ENCODE peak calls at places on chromosomes 13 and 19, in eight cellular contexts. One of them, this sample, is unnamed.

GRCh38 chr13:66859934-66860867 is 369.9 kb downstream of the PCDH9 start:
- DNase-seq in EH: no peak
- DNase-seq in stimulated activated CD8-positive, alpha-beta memory T cell treated with anti-CD3 and anti-CD28 coated beads, Interleukin-15, amount 100 ng/mL, for 24 hours: no peak
- DNase-seq in ACHN: no peak
- DNase-seq in T47D: no peak
- DNase-seq in Daoy: no peak
- DNase-seq in uterus: no peak
- DNase-seq in astrocyte of the spinal cord: no peak
- DNase-seq in this sample: no peak

GRCh38 chr19:50906217-50906616 is 5.0 kb downstream of the KLK4 start:
- DNase-seq in T47D: no peak
- DNase-seq in stimulated activated CD8-positive, alpha-beta memory T cell treated with anti-CD3 and anti-CD28 coated beads, Interleukin-15, amount 100 ng/mL, for 24 hours: peak; percentile 20
- DNase-seq in EH: peak; percentile 6
- DNase-seq in uterus: no peak
- DNase-seq in Daoy: peak; percentile 58
- DNase-seq in astrocyte of the spinal cord: no peak
- DNase-seq in ACHN: peak; percentile 40
- DNase-seq in this sample: no peak

GRCh38 chr19:45472557-45473365 is 5.0 kb downstream of the FOSB start:
- DNase-seq in ACHN: no peak
- DNase-seq in astrocyte of the spinal cord: peak; percentile 18
- DNase-seq in uterus: no peak
- DNase-seq in stimulated activated CD8-positive, alpha-beta memory T cell treated with anti-CD3 and anti-CD28 coated beads, Interleukin-15, amount 100 ng/mL, for 24 hours: no peak
- DNase-seq in EH: no peak
- DNase-seq in Daoy: no peak
- DNase-seq in T47D: no peak
- DNase-seq in this sample: no peak

GRCh38 chr19:41694196-41694595 is 6.1 kb upstream of the CEACAM7 start:
- DNase-seq in Daoy: no peak
- DNase-seq in ACHN: no peak
- DNase-seq in stimulated activated CD8-positive, alpha-beta memory T cell treated with anti-CD3 and anti-CD28 coated beads, Interleukin-15, amount 100 ng/mL, for 24 hours: no peak
- DNase-seq in EH: no peak
- DNase-seq in uterus: no peak
- DNase-seq in astrocyte of the spinal cord: no peak
- DNase-seq in T47D: no peak
- DNase-seq in this sample: no peak

GRCh38 chr19:18291019-18291524 is 9.7 kb upstream of the JUND start:
- DNase-seq in Daoy: no peak
- DNase-seq in ACHN: no peak
- DNase-seq in T47D: no peak
- DNase-seq in uterus: peak; percentile 57
- DNase-seq in astrocyte of the spinal cord: no peak
- DNase-seq in EH: no peak
- DNase-seq in stimulated activated CD8-positive, alpha-beta memory T cell treated with anti-CD3 and anti-CD28 coated beads, Interleukin-15, amount 100 ng/mL, for 24 hours: no peak
- DNase-seq in this sample: no peak

GRCh38 chr13:40776681-40777165 is 5.7 kb upstream of the MRPS31 start:
- DNase-seq in EH: peak; percentile 85
- DNase-seq in ACHN: no peak
- DNase-seq in Daoy: peak; percentile 27
- DNase-seq in uterus: no peak
- DNase-seq in T47D: no peak
- DNase-seq in stimulated activated CD8-positive, alpha-beta memory T cell treated with anti-CD3 and anti-CD28 coated beads, Interleukin-15, amount 100 ng/mL, for 24 hours: no peak
- DNase-seq in astrocyte of the spinal cord: peak; percentile 40
- DNase-seq in this sample: peak; percentile 49

GRCh38 chr19:11535792-11536595 is 2.7 kb upstream of the CNN1 start:
- DNase-seq in ACHN: peak; percentile 86
- DNase-seq in T47D: peak; percentile 75
- DNase-seq in uterus: peak; percentile 94
- DNase-seq in Daoy: peak; percentile 94
- DNase-seq in astrocyte of the spinal cord: peak; percentile 92
- DNase-seq in EH: peak; percentile 89
- DNase-seq in stimulated activated CD8-positive, alpha-beta memory T cell treated with anti-CD3 and anti-CD28 coated beads, Interleukin-15, amount 100 ng/mL, for 24 hours: peak; percentile 79
- DNase-seq in this sample: peak; percentile 73

GRCh38 chr19:5397804-5398692 is 57.2 kb upstream of the ZNRF4 start:
- DNase-seq in T47D: no peak
- DNase-seq in astrocyte of the spinal cord: no peak
- DNase-seq in EH: peak; percentile 26
- DNase-seq in stimulated activated CD8-positive, alpha-beta memory T cell treated with anti-CD3 and anti-CD28 coated beads, Interleukin-15, amount 100 ng/mL, for 24 hours: no peak
- DNase-seq in uterus: no peak
- DNase-seq in ACHN: no peak
- DNase-seq in Daoy: peak; percentile 29
- DNase-seq in this sample: no peak

GRCh38 chr19:30118760-30119159 is 176.7 kb downstream of the URI1 start:
- DNase-seq in T47D: no peak
- DNase-seq in uterus: no peak
- DNase-seq in ACHN: no peak
- DNase-seq in EH: no peak
- DNase-seq in stimulated activated CD8-positive, alpha-beta memory T cell treated with anti-CD3 and anti-CD28 coated beads, Interleukin-15, amount 100 ng/mL, for 24 hours: no peak
- DNase-seq in Daoy: no peak
- DNase-seq in astrocyte of the spinal cord: no peak
- DNase-seq in this sample: no peak

GRCh38 chr13:73702419-73703071 is 431.7 kb downstream of the KLF12 start:
- DNase-seq in T47D: no peak
- DNase-seq in astrocyte of the spinal cord: no peak
- DNase-seq in ACHN: no peak
- DNase-seq in uterus: no peak
- DNase-seq in Daoy: no peak
- DNase-seq in stimulated activated CD8-positive, alpha-beta memory T cell treated with anti-CD3 and anti-CD28 coated beads, Interleukin-15, amount 100 ng/mL, for 24 hours: no peak
- DNase-seq in EH: no peak
- DNase-seq in this sample: no peak

GRCh38 chr13:52879950-52880650 is 31.7 kb upstream of the PCDH8 start:
- DNase-seq in astrocyte of the spinal cord: no peak
- DNase-seq in T47D: no peak
- DNase-seq in stimulated activated CD8-positive, alpha-beta memory T cell treated with anti-CD3 and anti-CD28 coated beads, Interleukin-15, amount 100 ng/mL, for 24 hours: no peak
- DNase-seq in ACHN: no peak
- DNase-seq in EH: no peak
- DNase-seq in Daoy: no peak
- DNase-seq in uterus: no peak
- DNase-seq in this sample: no peak

GRCh38 chr13:45473627-45474026 is 8.9 kb downstream of the COG3 start:
- DNase-seq in astrocyte of the spinal cord: no peak
- DNase-seq in ACHN: peak; percentile 4
- DNase-seq in Daoy: no peak
- DNase-seq in T47D: no peak
- DNase-seq in stimulated activated CD8-positive, alpha-beta memory T cell treated with anti-CD3 and anti-CD28 coated beads, Interleukin-15, amount 100 ng/mL, for 24 hours: no peak
- DNase-seq in EH: no peak
- DNase-seq in uterus: no peak
- DNase-seq in this sample: no peak

GRCh38 chr19:55679343-55680257 is 4.6 kb downstream of the EPN1 start:
- DNase-seq in uterus: no peak
- DNase-seq in ACHN: peak; percentile 47
- DNase-seq in stimulated activated CD8-positive, alpha-beta memory T cell treated with anti-CD3 and anti-CD28 coated beads, Interleukin-15, amount 100 ng/mL, for 24 hours: no peak
- DNase-seq in T47D: no peak
- DNase-seq in astrocyte of the spinal cord: no peak
- DNase-seq in EH: peak; percentile 27
- DNase-seq in Daoy: no peak
- DNase-seq in this sample: no peak

GRCh38 chr19:5903054-5903501 is 512 bp downstream of the NDUFA11 start:
- DNase-seq in uterus: no peak
- DNase-seq in ACHN: peak; percentile 38
- DNase-seq in Daoy: peak; percentile 55
- DNase-seq in stimulated activated CD8-positive, alpha-beta memory T cell treated with anti-CD3 and anti-CD28 coated beads, Interleukin-15, amount 100 ng/mL, for 24 hours: no peak
- DNase-seq in T47D: no peak
- DNase-seq in EH: peak; percentile 69
- DNase-seq in astrocyte of the spinal cord: no peak
- DNase-seq in this sample: no peak

GRCh38 chr19:4633140-4633967 is 6.0 kb upstream of the TNFAIP8L1 start:
- DNase-seq in stimulated activated CD8-positive, alpha-beta memory T cell treated with anti-CD3 and anti-CD28 coated beads, Interleukin-15, amount 100 ng/mL, for 24 hours: no peak
- DNase-seq in EH: peak; percentile 71
- DNase-seq in Daoy: peak; percentile 96
- DNase-seq in uterus: no peak
- DNase-seq in astrocyte of the spinal cord: peak; percentile 78
- DNase-seq in T47D: no peak
- DNase-seq in ACHN: peak; percentile 87
- DNase-seq in this sample: no peak

GRCh38 chr13:44171861-44172260 is 201.8 kb upstream of the SERP2 start:
- DNase-seq in EH: no peak
- DNase-seq in T47D: no peak
- DNase-seq in uterus: no peak
- DNase-seq in ACHN: no peak
- DNase-seq in astrocyte of the spinal cord: no peak
- DNase-seq in stimulated activated CD8-positive, alpha-beta memory T cell treated with anti-CD3 and anti-CD28 coated beads, Interleukin-15, amount 100 ng/mL, for 24 hours: no peak
- DNase-seq in Daoy: no peak
- DNase-seq in this sample: no peak

GRCh38 chr13:100977841-100978240 is 303.2 kb upstream of the TMTC4 start:
- DNase-seq in EH: no peak
- DNase-seq in ACHN: no peak
- DNase-seq in T47D: no peak
- DNase-seq in uterus: no peak
- DNase-seq in Daoy: no peak
- DNase-seq in astrocyte of the spinal cord: no peak
- DNase-seq in stimulated activated CD8-positive, alpha-beta memory T cell treated with anti-CD3 and anti-CD28 coated beads, Interleukin-15, amount 100 ng/mL, for 24 hours: no peak
- DNase-seq in this sample: no peak

GRCh38 chr13:25733061-25733491 is 318.7 kb downstream of the SHISA2 start:
- DNase-seq in ACHN: peak; percentile 86
- DNase-seq in T47D: no peak
- DNase-seq in stimulated activated CD8-positive, alpha-beta memory T cell treated with anti-CD3 and anti-CD28 coated beads, Interleukin-15, amount 100 ng/mL, for 24 hours: no peak
- DNase-seq in EH: peak; percentile 41
- DNase-seq in Daoy: peak; percentile 62
- DNase-seq in astrocyte of the spinal cord: peak; percentile 89
- DNase-seq in uterus: no peak
- DNase-seq in this sample: no peak

GRCh38 chr13:99516153-99516929 is 15.1 kb downstream of the TM9SF2 start:
- DNase-seq in stimulated activated CD8-positive, alpha-beta memory T cell treated with anti-CD3 and anti-CD28 coated beads, Interleukin-15, amount 100 ng/mL, for 24 hours: no peak
- DNase-seq in ACHN: no peak
- DNase-seq in EH: no peak
- DNase-seq in uterus: no peak
- DNase-seq in Daoy: no peak
- DNase-seq in astrocyte of the spinal cord: no peak
- DNase-seq in T47D: no peak
- DNase-seq in this sample: no peak

GRCh38 chr19:18741566-18742121 is 49.5 kb downstream of the COMP start:
- DNase-seq in T47D: peak; percentile 33
- DNase-seq in ACHN: no peak
- DNase-seq in stimulated activated CD8-positive, alpha-beta memory T cell treated with anti-CD3 and anti-CD28 coated beads, Interleukin-15, amount 100 ng/mL, for 24 hours: no peak
- DNase-seq in uterus: peak; percentile 36
- DNase-seq in Daoy: no peak
- DNase-seq in EH: no peak
- DNase-seq in astrocyte of the spinal cord: no peak
- DNase-seq in this sample: no peak

GRCh38 chr19:14411161-14411560 is 8.0 kb downstream of the DDX39A start:
- DNase-seq in ACHN: no peak
- DNase-seq in astrocyte of the spinal cord: no peak
- DNase-seq in T47D: no peak
- DNase-seq in uterus: no peak
- DNase-seq in EH: no peak
- DNase-seq in Daoy: no peak
- DNase-seq in stimulated activated CD8-positive, alpha-beta memory T cell treated with anti-CD3 and anti-CD28 coated beads, Interleukin-15, amount 100 ng/mL, for 24 hours: no peak
- DNase-seq in this sample: no peak

GRCh38 chr13:38979891-38980627 is 10.6 kb downstream of the STOML3 start:
- DNase-seq in Daoy: no peak
- DNase-seq in EH: no peak
- DNase-seq in T47D: no peak
- DNase-seq in uterus: peak; percentile 19
- DNase-seq in stimulated activated CD8-positive, alpha-beta memory T cell treated with anti-CD3 and anti-CD28 coated beads, Interleukin-15, amount 100 ng/mL, for 24 hours: no peak
- DNase-seq in ACHN: no peak
- DNase-seq in astrocyte of the spinal cord: no peak
- DNase-seq in this sample: no peak

GRCh38 chr19:21028969-21029268 is 8.5 kb downstream of the ZNF430 start:
- DNase-seq in Daoy: no peak
- DNase-seq in EH: no peak
- DNase-seq in stimulated activated CD8-positive, alpha-beta memory T cell treated with anti-CD3 and anti-CD28 coated beads, Interleukin-15, amount 100 ng/mL, for 24 hours: no peak
- DNase-seq in ACHN: no peak
- DNase-seq in uterus: no peak
- DNase-seq in T47D: no peak
- DNase-seq in astrocyte of the spinal cord: peak; percentile 48
- DNase-seq in this sample: no peak

GRCh38 chr19:310141-310651 is 19.0 kb upstream of the PLPP2 start:
- DNase-seq in uterus: peak; percentile 24
- DNase-seq in ACHN: no peak
- DNase-seq in astrocyte of the spinal cord: peak; percentile 74
- DNase-seq in EH: no peak
- DNase-seq in T47D: no peak
- DNase-seq in Daoy: no peak
- DNase-seq in stimulated activated CD8-positive, alpha-beta memory T cell treated with anti-CD3 and anti-CD28 coated beads, Interleukin-15, amount 100 ng/mL, for 24 hours: no peak
- DNase-seq in this sample: no peak

GRCh38 chr19:15656467-15656866 is 15.8 kb downstream of the CYP4F3 start:
- DNase-seq in T47D: no peak
- DNase-seq in EH: no peak
- DNase-seq in uterus: no peak
- DNase-seq in ACHN: no peak
- DNase-seq in astrocyte of the spinal cord: no peak
- DNase-seq in Daoy: no peak
- DNase-seq in stimulated activated CD8-positive, alpha-beta memory T cell treated with anti-CD3 and anti-CD28 coated beads, Interleukin-15, amount 100 ng/mL, for 24 hours: no peak
- DNase-seq in this sample: no peak

GRCh38 chr19:3368441-3368795 is 2.0 kb downstream of the NFIC start:
- DNase-seq in astrocyte of the spinal cord: no peak
- DNase-seq in uterus: no peak
- DNase-seq in T47D: no peak
- DNase-seq in Daoy: no peak
- DNase-seq in ACHN: no peak
- DNase-seq in EH: no peak
- DNase-seq in stimulated activated CD8-positive, alpha-beta memory T cell treated with anti-CD3 and anti-CD28 coated beads, Interleukin-15, amount 100 ng/mL, for 24 hours: no peak
- DNase-seq in this sample: no peak

GRCh38 chr13:97121894-97122293 is 100.2 kb upstream of the MBNL2 start:
- DNase-seq in ACHN: no peak
- DNase-seq in uterus: no peak
- DNase-seq in T47D: no peak
- DNase-seq in Daoy: no peak
- DNase-seq in astrocyte of the spinal cord: peak; percentile 20
- DNase-seq in stimulated activated CD8-positive, alpha-beta memory T cell treated with anti-CD3 and anti-CD28 coated beads, Interleukin-15, amount 100 ng/mL, for 24 hours: no peak
- DNase-seq in EH: peak; percentile 59
- DNase-seq in this sample: no peak

GRCh38 chr19:5046339-5047039 is 77.6 kb downstream of the KDM4B start:
- DNase-seq in T47D: peak; percentile 62
- DNase-seq in EH: peak; percentile 88
- DNase-seq in Daoy: peak; percentile 46
- DNase-seq in stimulated activated CD8-positive, alpha-beta memory T cell treated with anti-CD3 and anti-CD28 coated beads, Interleukin-15, amount 100 ng/mL, for 24 hours: no peak
- DNase-seq in ACHN: no peak
- DNase-seq in astrocyte of the spinal cord: peak; percentile 60
- DNase-seq in uterus: no peak
- DNase-seq in this sample: no peak

This sample was measured in activated T-helper 1 cell treated with Interleukin-2 at 50 U/mL for 16 hours.